ENCODE peak calls at places on chromosomes 13 and 19, in ten cellular contexts. K is activated CD4-positive, alpha-beta T cell treated with anti-CD3 and anti-CD28 coated beads, Interleukin-2, amount 50 U/mL, for 24 hours; H is HS-5; Q is amniotic epithelial cell; O is NCI-H774; F is fibroblast of pulmonary artery; L is ureter; J is NCI-H1092; I is AG10803; M is upper lobe of right lung. Y is an unnamed sample.

GRCh38 chr13:101706651-101707050 is 254.2 kb downstream of the ITGBL1 start:
- DNase-seq in K (no peak), H (peak; percentile 72), Q (peak; percentile 99), O (no peak), F (peak; percentile 81), L (peak; percentile 42), J (no peak), I (peak; percentile 99), M (no peak), Y (no peak)

GRCh38 chr13:90253806-90254205 is 1093.7 kb upstream of the MIR17HG start:
- DNase-seq in K (no peak), H (no peak), Q (peak; percentile 1), O (no peak), F (no peak), L (no peak), J (no peak), I (no peak), M (no peak), Y (no peak)

GRCh38 chr13:23986619-23987018 is 89.3 kb upstream of the C1QTNF9B start:
- DNase-seq in K (no peak), H (peak; percentile 16), Q (peak; percentile 100), O (no peak), F (peak; percentile 99), L (no peak), J (no peak), I (peak; percentile 98), M (no peak), Y (no peak)

GRCh38 chr19:51139299-51140018 is 2.6 kb upstream of the SIGLEC7 start:
- DNase-seq in K (no peak), H (no peak), Q (no peak), O (no peak), F (no peak), L (no peak), J (no peak), I (no peak), M (no peak), Y (no peak)

GRCh38 chr19:52735734-52736133 is 890 bp upstream of the ZNF611 start:
- DNase-seq in K (no peak), H (no peak), Q (peak; percentile 29), O (no peak), F (peak; percentile 20), L (peak; percentile 59), J (no peak), I (no peak), M (peak; percentile 85), Y (peak; percentile 15)

GRCh38 chr13:52696566-52696965 is 43.1 kb downstream of the CNMD start:
- DNase-seq in K (no peak), H (no peak), Q (no peak), O (no peak), F (no peak), L (no peak), J (no peak), I (no peak), M (no peak), Y (no peak)

GRCh38 chr13:100434010-100434763 is 154.4 kb downstream of the GGACT start:
- DNase-seq in K (no peak), H (no peak), Q (peak; percentile 73), O (no peak), F (peak; percentile 52), L (no peak), J (no peak), I (peak; percentile 51), M (no peak), Y (no peak)

GRCh38 chr19:19643158-19644053 is at the start of gene GMIP:
- DNase-seq in K (peak; percentile 74), H (no peak), Q (no peak), O (peak; percentile 39), F (peak; percentile 43), L (peak; percentile 84), J (peak; percentile 49), I (peak; percentile 28), M (peak; percentile 92), Y (peak; percentile 16)

GRCh38 chr19:38665950-38666661 is 18.7 kb downstream of the ACTN4 start:
- DNase-seq in K (no peak), H (no peak), Q (no peak), O (no peak), F (peak; percentile 84), L (peak; percentile 81), J (no peak), I (peak; percentile 95), M (peak; percentile 77), Y (peak; percentile 61)

GRCh38 chr13:48334534-48335127 is 31.1 kb downstream of the RB1 start:
- DNase-seq in K (no peak), H (no peak), Q (peak; percentile 55), O (no peak), F (peak; percentile 64), L (no peak), J (no peak), I (peak; percentile 41), M (no peak), Y (no peak)

GRCh38 chr19:42176649-42176989 is 40.9 kb downstream of the DEDD2 start:
- DNase-seq in K (no peak), H (no peak), Q (no peak), O (peak; percentile 66), F (no peak), L (no peak), J (no peak), I (no peak), M (no peak), Y (no peak)

GRCh38 chr13:100464006-100464405 is 124.6 kb downstream of the GGACT start:
- DNase-seq in K (no peak), H (no peak), Q (no peak), O (no peak), F (peak; percentile 22), L (no peak), J (no peak), I (peak; percentile 13), M (no peak), Y (no peak)

GRCh38 chr13:95154441-95154886 is 146.8 kb downstream of the ABCC4 start:
- DNase-seq in K (no peak), H (no peak), Q (no peak), O (peak; percentile 67), F (peak; percentile 49), L (no peak), J (no peak), I (peak; percentile 29), M (no peak), Y (no peak)

GRCh38 chr13:32905063-32905863 is 111.0 kb upstream of the KL start:
- DNase-seq in K (peak; percentile 23), H (no peak), Q (peak; percentile 65), O (no peak), F (no peak), L (no peak), J (no peak), I (peak; percentile 66), M (no peak), Y (no peak)

GRCh38 chr13:93744886-93745285 is 518.3 kb downstream of the GPC6 start:
- DNase-seq in K (no peak), H (no peak), Q (no peak), O (no peak), F (no peak), L (no peak), J (no peak), I (no peak), M (no peak), Y (no peak)

GRCh38 chr13:99434258-99434788 is 66.9 kb upstream of the TM9SF2 start:
- DNase-seq in K (peak; percentile 69), H (no peak), Q (no peak), O (no peak), F (no peak), L (no peak), J (no peak), I (no peak), M (no peak), Y (no peak)

GRCh38 chr13:21034602-21035190 is 26.7 kb downstream of the LATS2 start:
- DNase-seq in K (no peak), H (no peak), Q (peak; percentile 77), O (no peak), F (peak; percentile 71), L (no peak), J (no peak), I (no peak), M (no peak), Y (peak; percentile 66)

GRCh38 chr19:8552810-8553209 is 24.4 kb downstream of the MYO1F start:
- DNase-seq in K (no peak), H (no peak), Q (peak; percentile 43), O (peak; percentile 5), F (peak; percentile 51), L (no peak), J (no peak), I (peak; percentile 9), M (no peak), Y (no peak)

GRCh38 chr13:21676611-21677021 is 5.7 kb downstream of the FGF9 start:
- DNase-seq in K (no peak), H (no peak), Q (no peak), O (no peak), F (no peak), L (no peak), J (no peak), I (no peak), M (peak; percentile 75), Y (no peak)

GRCh38 chr13:50450279-50450678 is 393.2 kb downstream of the DLEU7 start:
- DNase-seq in K (no peak), H (no peak), Q (no peak), O (no peak), F (no peak), L (no peak), J (no peak), I (no peak), M (no peak), Y (no peak)

GRCh38 chr13:93224545-93224944 is 2.1 kb upstream of the GPC6 start:
- DNase-seq in K (no peak), H (peak; percentile 31), Q (peak; percentile 73), O (no peak), F (peak; percentile 35), L (no peak), J (no peak), I (peak; percentile 84), M (no peak), Y (no peak)

GRCh38 chr13:42696191-42696590 is 85.2 kb upstream of the FAM216B start:
- DNase-seq in K (no peak), H (no peak), Q (peak; percentile 93), O (no peak), F (peak; percentile 63), L (no peak), J (no peak), I (peak; percentile 40), M (no peak), Y (no peak)

GRCh38 chr19:46428278-46429141 is at the start of gene PNMA8C:
- DNase-seq in K (no peak), H (no peak), Q (peak; percentile 50), O (no peak), F (peak; percentile 53), L (peak; percentile 63), J (peak; percentile 23), I (peak; percentile 45), M (peak; percentile 82), Y (peak; percentile 27)

GRCh38 chr19:55546822-55547614 is 1.7 kb upstream of the SBK3 start:
- DNase-seq in K (no peak), H (no peak), Q (peak; percentile 92), O (no peak), F (peak; percentile 77), L (peak; percentile 84), J (no peak), I (peak; percentile 67), M (peak; percentile 91), Y (peak; percentile 80)

GRCh38 chr13:100854091-100854490 is 179.5 kb upstream of the TMTC4 start:
- DNase-seq in K (no peak), H (no peak), Q (no peak), O (no peak), F (no peak), L (no peak), J (no peak), I (no peak), M (no peak), Y (no peak)

GRCh38 chr19:1013218-1013617 is 7.7 kb downstream of the TMEM259 start:
- DNase-seq in K (no peak), H (no peak), Q (no peak), O (no peak), F (no peak), L (no peak), J (no peak), I (no peak), M (no peak), Y (no peak)

GRCh38 chr13:108780706-108781105 is 151.3 kb downstream of the MYO16 start:
- DNase-seq in K (no peak), H (no peak), Q (no peak), O (no peak), F (no peak), L (no peak), J (no peak), I (no peak), M (no peak), Y (no peak)

GRCh38 chr19:42528354-42529247 is at the start of gene CEACAM1:
- DNase-seq in K (peak; percentile 25), H (no peak), Q (peak; percentile 7), O (no peak), F (peak; percentile 38), L (peak; percentile 70), J (no peak), I (no peak), M (peak; percentile 76), Y (no peak)

Y was measured in gastrocnemius medialis.